ENCODE peak calls at places on chromosomes 13 and 19, in seven cellular contexts. D, S, O, H, G, J and V are unnamed samples.

GRCh38 chr19:38207543-38207942 is 16.5 kb downstream of the DPF1 start:
- DNase-seq in J (no peak), D (no peak), S (no peak), H (no peak), G (no peak), O (no peak), V (no peak)

GRCh38 chr13:19810151-19810550 is 27.4 kb upstream of the PSPC1 start:
- DNase-seq in D (no peak), G (no peak), S (no peak), J (no peak), O (no peak), H (no peak), V (no peak)

GRCh38 chr19:41321600-41322270 is 11.8 kb downstream of the CCDC97 start:
- DNase-seq in S (peak), J (peak), G (no peak), D (peak), H (peak), O (no peak), V (peak)

GRCh38 chr13:46660408-46660807 is 107.4 kb downstream of the LRCH1 start:
- DNase-seq in O (no peak), G (no peak), J (no peak), D (no peak), S (no peak), H (no peak), V (no peak)

GRCh38 chr13:112658807-112659206 is 31.0 kb upstream of the ATP11A start:
- DNase-seq in H (no peak), D (no peak), G (no peak), J (no peak), S (no peak), O (no peak), V (no peak)

GRCh38 chr13:93230466-93230865 is 3.9 kb downstream of the GPC6 start:
- DNase-seq in G (no peak), D (no peak), O (no peak), S (no peak), J (peak), H (no peak), V (no peak)

GRCh38 chr13:97743946-97744345 is 209.5 kb upstream of the IPO5 start:
- DNase-seq in O (no peak), S (no peak), D (no peak), H (no peak), J (no peak), G (no peak), V (no peak)

GRCh38 chr13:101916108-101916757 is 463.8 kb downstream of the ITGBL1 start:
- DNase-seq in G (no peak), J (no peak), D (no peak), O (no peak), H (peak), S (peak), V (no peak)

GRCh38 chr13:107590556-107590955 is 624.8 kb downstream of the LIG4 start:
- DNase-seq in D (no peak), J (no peak), S (no peak), G (no peak), O (no peak), H (no peak), V (no peak)

GRCh38 chr19:42420055-42420544 is 7.1 kb downstream of the LIPE start:
- DNase-seq in D (peak), O (peak), G (no peak), S (no peak), H (peak), J (peak), V (peak)

GRCh38 chr13:40613954-40614353 is 52.5 kb downstream of the FOXO1 start:
- DNase-seq in D (no peak), S (no peak), J (no peak), G (no peak), O (no peak), H (no peak), V (no peak)

GRCh38 chr13:53010374-53011105 is 18.1 kb upstream of the OLFM4 start:
- DNase-seq in O (no peak), J (peak), D (no peak), G (no peak), H (no peak), S (no peak), V (peak)

GRCh38 chr19:35559781-35560180 is 3.7 kb downstream of the ATP4A start:
- DNase-seq in D (no peak), O (no peak), S (no peak), G (no peak), J (no peak), H (no peak), V (no peak)

GRCh38 chr13:77810891-77811290 is 107.7 kb downstream of the EDNRB start:
- DNase-seq in G (no peak), J (no peak), D (no peak), O (no peak), S (no peak), H (no peak), V (no peak)

GRCh38 chr13:25292301-25292700 is 5.0 kb upstream of the MTMR6 start:
- DNase-seq in O (no peak), H (peak), D (peak), G (no peak), S (no peak), J (no peak), V (no peak)

GRCh38 chr13:41813426-41813825 is 147.5 kb downstream of the VWA8 start:
- DNase-seq in J (no peak), G (no peak), O (no peak), S (no peak), H (no peak), D (no peak), V (no peak)

GRCh38 chr13:105979586-105979985 is 555.9 kb downstream of the EFNB2 start:
- DNase-seq in O (no peak), J (no peak), D (no peak), S (no peak), G (no peak), H (no peak), V (peak)

GRCh38 chr19:46297700-46298476 is 1.0 kb downstream of the HIF3A start:
- DNase-seq in D (peak), S (no peak), H (peak), J (no peak), G (no peak), O (no peak), V (no peak)

GRCh38 chr13:97322740-97323342 is 100.7 kb downstream of the MBNL2 start:
- DNase-seq in G (no peak), H (no peak), O (no peak), D (no peak), S (no peak), J (no peak), V (no peak)

GRCh38 chr19:11197291-11198174 is at the start of gene KANK2:
- DNase-seq in D (peak), G (peak), O (peak), H (peak), S (peak), J (peak), V (peak)

GRCh38 chr19:11199517-11199916 is 2.2 kb upstream of the KANK2 start:
- DNase-seq in J (no peak), H (no peak), S (no peak), G (no peak), O (no peak), D (no peak), V (no peak)

GRCh38 chr19:11198175-11198534 is 810 bp upstream of the KANK2 start:
- DNase-seq in G (no peak), D (no peak), O (no peak), J (no peak), H (no peak), S (no peak), V (no peak)

GRCh38 chr19:11200015-11200574 is 2.8 kb upstream of the KANK2 start:
- DNase-seq in G (no peak), O (no peak), H (no peak), D (no peak), S (no peak), J (no peak), V (no peak)

DNA sequence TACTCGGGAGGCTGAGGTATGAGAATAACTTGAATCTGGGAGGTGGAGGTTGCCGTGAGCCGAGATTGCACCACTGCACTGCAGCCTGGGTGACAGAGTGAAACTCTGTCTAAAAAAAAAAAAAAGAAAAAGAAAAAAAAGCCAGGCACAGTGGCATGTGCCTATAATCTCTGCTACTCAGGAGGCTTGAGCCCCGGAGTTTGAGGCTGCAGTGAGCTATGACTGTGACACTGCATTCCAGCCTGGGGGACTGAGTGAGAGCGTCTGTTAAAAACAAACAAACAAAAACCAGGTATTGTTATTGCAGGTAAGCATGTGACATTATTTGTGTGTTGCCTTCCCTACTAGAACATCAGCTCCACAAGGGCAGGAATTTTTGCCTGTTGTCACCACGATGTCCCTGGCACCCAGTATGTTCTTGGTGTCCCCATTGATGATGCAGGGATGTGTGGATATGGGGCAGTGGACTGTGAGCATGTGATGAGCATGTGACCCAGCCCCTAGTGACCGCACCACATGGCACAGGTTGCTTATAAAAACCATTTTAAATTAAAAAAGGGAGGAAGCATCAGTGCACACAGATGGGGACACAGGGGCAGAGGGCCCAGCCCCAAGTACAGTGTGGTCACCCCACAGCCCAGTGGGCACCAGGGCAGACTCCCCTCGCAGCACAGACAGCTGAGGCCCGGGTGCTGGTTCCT is 1.6 kb upstream of the KANK2 start:
- DNase-seq in G (no peak), O (no peak), H (no peak), S (no peak), D (no peak), J (no peak), V (no peak)
- TF ChIP-seq JUND in G (no peak), O (no peak), H (no peak), S (no peak), D (no peak), J (no peak), V (no peak)

DNA sequence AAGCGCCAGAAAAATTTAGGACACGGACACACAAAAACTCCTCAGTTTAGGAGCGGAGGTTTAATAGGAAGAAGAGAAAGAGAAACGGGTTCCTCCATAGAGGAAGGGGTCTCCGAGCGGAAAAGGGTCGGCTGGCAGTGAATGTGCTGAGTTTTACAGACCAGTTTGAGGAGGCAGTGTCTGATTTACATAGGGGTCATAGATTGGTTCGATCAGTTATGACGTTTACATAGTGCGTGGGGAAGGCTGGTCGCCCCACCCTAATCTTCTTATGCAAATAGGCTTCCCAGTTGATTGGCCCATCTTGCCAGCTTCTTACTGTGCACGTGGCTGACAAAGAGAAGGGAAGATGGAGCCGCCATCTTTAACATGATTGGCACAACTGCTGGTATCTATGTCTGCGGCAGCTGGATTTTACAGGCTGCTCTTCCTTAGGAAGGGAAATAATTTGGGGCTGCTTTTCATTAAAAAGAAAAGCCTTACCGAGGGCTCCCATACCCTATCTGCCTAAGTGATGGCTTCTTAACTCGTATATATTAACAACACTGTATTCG is 1.2 kb upstream of the ZNF225 start:
- DNase-seq in H (peak), S (peak), J (no peak), D (peak), O (no peak), G (no peak), V (no peak)
- TF ChIP-seq JUND in H (no peak), S (no peak), J (no peak), D (no peak), O (no peak), G (no peak), V (no peak)

DNA sequence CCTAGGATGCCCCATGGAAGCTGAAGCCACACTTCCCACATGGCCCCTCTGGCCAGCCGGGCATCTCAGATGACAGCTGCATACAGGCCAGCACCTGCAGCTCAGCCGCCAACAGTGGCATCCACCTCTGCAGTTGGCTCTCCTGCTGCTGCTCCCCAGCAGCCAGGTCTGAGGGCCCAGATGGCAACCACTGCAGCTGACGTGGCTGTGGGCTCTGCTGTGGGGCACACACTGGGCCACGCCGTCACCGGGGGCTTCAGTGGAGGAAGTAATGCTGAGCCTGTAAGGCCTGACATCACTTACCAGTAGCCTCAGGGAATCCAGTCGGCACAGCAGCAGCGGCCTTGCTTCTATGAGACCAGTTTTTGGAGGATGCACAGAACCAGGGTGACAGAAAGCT is 45.3 kb upstream of the LSM14A start:
- DNase-seq in G (no peak), S (no peak), J (no peak), O (no peak), H (peak), D (no peak), V (no peak)
- TF ChIP-seq JUND in G (no peak), S (no peak), J (no peak), O (no peak), H (no peak), D (no peak), V (no peak)

DNA sequence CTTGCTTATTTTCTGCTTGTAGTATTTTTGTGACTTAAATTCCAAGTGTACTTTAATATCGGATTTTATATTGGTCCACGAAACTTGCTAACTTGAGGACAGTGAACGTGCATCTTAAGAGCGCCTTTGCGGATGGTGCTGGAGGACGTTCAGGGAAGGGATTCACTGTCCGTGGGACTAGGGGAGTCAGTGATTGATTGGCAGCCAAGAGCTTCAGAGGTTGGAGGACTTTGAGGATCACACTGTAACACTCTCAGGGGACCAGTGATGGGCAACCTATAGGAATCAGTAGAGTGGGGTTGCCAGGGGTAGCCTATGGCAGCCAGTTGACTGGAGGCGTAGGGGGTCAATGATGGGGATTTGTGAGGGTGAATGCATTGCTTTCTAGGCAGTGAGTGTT is 516 bp downstream of the ZNF175 start:
- DNase-seq in H (peak), J (no peak), S (no peak), G (no peak), D (no peak), O (no peak), V (no peak)
- TF ChIP-seq JUND in H (no peak), J (no peak), S (no peak), G (no peak), D (no peak), O (no peak), V (no peak)

GRCh38 chr19:8093740-8094139 is 41.2 kb downstream of the CCL25 start:
- DNase-seq in S (no peak), J (no peak), H (no peak), O (no peak), G (no peak), D (no peak), V (no peak)
- TF ChIP-seq JUND in S (no peak), J (no peak), H (no peak), O (no peak), G (no peak), D (no peak), V (no peak)

GRCh38 chr19:57004418-57004817 is 115.4 kb upstream of the USP29 start:
- DNase-seq in S (no peak), G (no peak), D (no peak), H (no peak), J (no peak), O (no peak), V (no peak)
- TF ChIP-seq JUND in S (no peak), G (no peak), D (no peak), H (no peak), J (no peak), O (no peak), V (no peak)

GRCh38 chr19:30086916-30087315 is 144.9 kb downstream of the URI1 start:
- DNase-seq in G (no peak), D (no peak), O (no peak), H (no peak), J (no peak), S (no peak), V (no peak)

GRCh38 chr19:30084390-30084819 is 142.4 kb downstream of the URI1 start:
- DNase-seq in S (no peak), G (no peak), J (no peak), H (peak), D (no peak), O (no peak), V (no peak)

GRCh38 chr19:30087381-30088138 is 145.5 kb downstream of the URI1 start:
- DNase-seq in H (no peak), D (no peak), G (no peak), J (no peak), S (no peak), O (no peak), V (no peak)

GRCh38 chr19:30085394-30085793 is 143.4 kb downstream of the URI1 start:
- DNase-seq in H (peak), G (no peak), D (peak), S (peak), J (peak), O (peak), V (no peak)

GRCh38 chr19:30086220-30086619 is 144.2 kb downstream of the URI1 start:
- DNase-seq in S (no peak), J (no peak), D (no peak), H (no peak), O (no peak), G (no peak), V (no peak)
- TF ChIP-seq JUND in S (no peak), J (no peak), D (no peak), H (no peak), O (no peak), G (no peak), V (no peak)

GRCh38 chr19:40283414-40284250 is 1.5 kb downstream of the AKT2 start:
- DNase-seq in S (no peak), D (no peak), H (peak), O (no peak), G (no peak), J (peak), V (no peak)
- TF ChIP-seq JUND in S (no peak), D (no peak), H (no peak), O (no peak), G (no peak), J (no peak), V (no peak)

GRCh38 chr19:2040647-2041435 is 10.2 kb downstream of the MKNK2 start:
- DNase-seq in H (no peak), D (no peak), O (no peak), J (no peak), G (no peak), S (no peak), V (no peak)
- TF ChIP-seq JUND in H (no peak), D (no peak), O (no peak), J (no peak), G (no peak), S (no peak), V (no peak)